ENCODE peak calls at places on chromosomes 1 and 21, in five cellular contexts. J is IMR-90, N is GM13977, S is uterus, M is Calu3. W is an unnamed sample.

GRCh38 chr21:15397258-15397657 is 332.5 kb upstream of the NRIP1 start:
- DNase-seq in J (no peak), N (no peak), S (no peak), M (no peak), W (no peak)

GRCh38 chr1:999797-1000356 is at the start of gene HES4:
- DNase-seq in J (peak), N (peak), S (peak), M (peak), W (peak)

GRCh38 chr1:30631700-30632099 is 91.7 kb downstream of the MATN1 start:
- DNase-seq in J (no peak), N (no peak), S (peak), M (no peak), W (no peak)

GRCh38 chr1:185567006-185567405 is 167.2 kb upstream of the HMCN1 start:
- DNase-seq in J (peak), N (peak), S (no peak), M (peak), W (peak)

GRCh38 chr1:15337656-15338402 is 71.9 kb upstream of the EFHD2 start:
- DNase-seq in J (peak), N (no peak), S (no peak), M (no peak), W (no peak)

GRCh38 chr1:117367769-117368059 is 465 bp downstream of the MAN1A2 start:
- DNase-seq in J (peak), N (peak), S (no peak), M (no peak), W (no peak)

GRCh38 chr1:56436338-56436695 is 143.0 kb downstream of the PLPP3 start:
- DNase-seq in J (no peak), N (no peak), S (no peak), M (no peak), W (no peak)

GRCh38 chr1:150237746-150238145 is 1.8 kb upstream of the ANP32E start:
- DNase-seq in J (no peak), N (no peak), S (no peak), M (no peak), W (no peak)

GRCh38 chr1:156259805-156260204 is 11.9 kb upstream of the PAQR6 start:
- DNase-seq in J (no peak), N (no peak), S (peak), M (no peak), W (no peak)

GRCh38 chr1:220353229-220354012 is 81.2 kb upstream of the RAB3GAP2 start:
- DNase-seq in J (no peak), N (no peak), S (no peak), M (no peak), W (no peak)

GRCh38 chr1:231927431-231927830 is 300.8 kb downstream of the DISC1 start:
- DNase-seq in J (no peak), N (no peak), S (no peak), M (no peak), W (no peak)

GRCh38 chr1:206687915-206688442 is 3.3 kb downstream of the MAPKAPK2 start:
- DNase-seq in J (peak), N (no peak), S (no peak), M (no peak), W (no peak)

GRCh38 chr1:65309317-65310077 is at the start of gene DNAJC6:
- DNase-seq in J (peak), N (peak), S (no peak), M (peak), W (peak)

GRCh38 chr1:26833432-26834405 is 7.2 kb downstream of the ZDHHC18 start:
- DNase-seq in J (no peak), N (peak), S (no peak), M (no peak), W (peak)

GRCh38 chr1:235060607-235061470 is 67.8 kb downstream of the TOMM20 start:
- DNase-seq in J (no peak), N (no peak), S (no peak), M (peak), W (no peak)

GRCh38 chr1:156148236-156148635 is 5.1 kb upstream of the SEMA4A start:
- DNase-seq in J (no peak), N (no peak), S (no peak), M (no peak), W (no peak)

GRCh38 chr21:26557106-26557505 is 16.0 kb downstream of the CYYR1 start:
- DNase-seq in J (no peak), N (no peak), S (no peak), M (no peak), W (no peak)

GRCh38 chr1:9031484-9032259 is 5.4 kb upstream of the SLC2A7 start:
- DNase-seq in J (no peak), N (no peak), S (no peak), M (no peak), W (no peak)

GRCh38 chr1:111127923-111128643 is 11.8 kb downstream of the DRAM2 start:
- DNase-seq in J (no peak), N (no peak), S (no peak), M (no peak), W (no peak)

GRCh38 chr21:44547656-44548331 is 3.5 kb downstream of the KRTAP10-2 start:
- DNase-seq in J (no peak), N (no peak), S (no peak), M (no peak), W (no peak)

GRCh38 chr1:226920446-226920894 is 19.6 kb upstream of the COQ8A start:
- DNase-seq in J (no peak), N (no peak), S (no peak), M (no peak), W (no peak)

GRCh38 chr1:23638786-23639241 is 52.8 kb upstream of the RPL11 start:
- DNase-seq in J (peak), N (no peak), S (peak), M (no peak), W (no peak)

GRCh38 chr21:43320526-43320925 is 106.4 kb downstream of the SIK1 start:
- DNase-seq in J (no peak), N (no peak), S (no peak), M (no peak), W (no peak)

GRCh38 chr1:31639543-31639942 is 5.1 kb downstream of the PEF1 start:
- DNase-seq in J (peak), N (no peak), S (no peak), M (no peak), W (no peak)

GRCh38 chr21:28148400-28149064 is 844.1 kb downstream of the LTN1 start:
- DNase-seq in J (peak), N (no peak), S (no peak), M (peak), W (no peak)

GRCh38 chr1:42420911-42421585 is 34.8 kb downstream of the ZMYND12 start:
- DNase-seq in J (peak), N (no peak), S (peak), M (no peak), W (no peak)

GRCh38 chr1:2481885-2482284 is 5.8 kb downstream of the PLCH2 start:
- DNase-seq in J (no peak), N (no peak), S (no peak), M (no peak), W (no peak)

GRCh38 chr1:19421365-19421764 is 64.0 kb downstream of the CAPZB start:
- DNase-seq in J (no peak), N (no peak), S (no peak), M (no peak), W (no peak)

GRCh38 chr1:228347181-228347580 is 59.5 kb downstream of the TRIM11 start:
- DNase-seq in J (no peak), N (no peak), S (peak), M (no peak), W (no peak)

GRCh38 chr1:245019904-245020486 is 134.8 kb upstream of the KIF26B start:
- DNase-seq in J (no peak), N (no peak), S (no peak), M (no peak), W (no peak)

GRCh38 chr1:181936768-181937581 is 124.5 kb downstream of the ZNF648 start:
- DNase-seq in J (no peak), N (peak), S (no peak), M (peak), W (peak)

GRCh38 chr1:151641229-151641628 is 29.4 kb downstream of the SNX27 start:
- DNase-seq in J (no peak), N (no peak), S (no peak), M (no peak), W (no peak)

GRCh38 chr1:91325456-91325855 is 79.2 kb downstream of the HFM1 start:
- DNase-seq in J (no peak), N (no peak), S (no peak), M (no peak), W (no peak)

GRCh38 chr1:68136187-68136586 is 85.8 kb upstream of the DIRAS3 start:
- DNase-seq in J (peak), N (no peak), S (no peak), M (no peak), W (no peak)

GRCh38 chr1:155218854-155219591 is 10.5 kb downstream of the MTX1 start:
- DNase-seq in J (peak), N (no peak), S (peak), M (no peak), W (no peak)

GRCh38 chr21:26447932-26448331 is 125.2 kb downstream of the CYYR1 start:
- DNase-seq in J (no peak), N (no peak), S (no peak), M (no peak), W (no peak)

GRCh38 chr1:45326627-45327591 is at the start of gene HPDL:
- DNase-seq in J (peak), N (peak), S (peak), M (peak), W (peak)

GRCh38 chr1:119372493-119373086 is 4.0 kb downstream of the HAO2 start:
- DNase-seq in J (no peak), N (peak), S (no peak), M (peak), W (peak)
- TF ChIP-seq CTCF in J (no peak), N (peak), S (no peak), M (no peak), W (no peak)

GRCh38 chr21:31557956-31558838 is 101.3 kb upstream of the SOD1 start:
- DNase-seq in J (no peak), N (no peak), S (no peak), M (peak), W (peak)

GRCh38 chr21:31557421-31557955 is 102.0 kb upstream of the SOD1 start:
- DNase-seq in J (no peak), N (no peak), S (no peak), M (no peak), W (no peak)

GRCh38 chr21:31560479-31560878 is 99.0 kb upstream of the SOD1 start:
- DNase-seq in J (no peak), N (no peak), S (no peak), M (no peak), W (no peak)

GRCh38 chr21:31558839-31559367 is 100.6 kb upstream of the SOD1 start:
- DNase-seq in J (peak), N (peak), S (peak), M (peak), W (peak)

DNA sequence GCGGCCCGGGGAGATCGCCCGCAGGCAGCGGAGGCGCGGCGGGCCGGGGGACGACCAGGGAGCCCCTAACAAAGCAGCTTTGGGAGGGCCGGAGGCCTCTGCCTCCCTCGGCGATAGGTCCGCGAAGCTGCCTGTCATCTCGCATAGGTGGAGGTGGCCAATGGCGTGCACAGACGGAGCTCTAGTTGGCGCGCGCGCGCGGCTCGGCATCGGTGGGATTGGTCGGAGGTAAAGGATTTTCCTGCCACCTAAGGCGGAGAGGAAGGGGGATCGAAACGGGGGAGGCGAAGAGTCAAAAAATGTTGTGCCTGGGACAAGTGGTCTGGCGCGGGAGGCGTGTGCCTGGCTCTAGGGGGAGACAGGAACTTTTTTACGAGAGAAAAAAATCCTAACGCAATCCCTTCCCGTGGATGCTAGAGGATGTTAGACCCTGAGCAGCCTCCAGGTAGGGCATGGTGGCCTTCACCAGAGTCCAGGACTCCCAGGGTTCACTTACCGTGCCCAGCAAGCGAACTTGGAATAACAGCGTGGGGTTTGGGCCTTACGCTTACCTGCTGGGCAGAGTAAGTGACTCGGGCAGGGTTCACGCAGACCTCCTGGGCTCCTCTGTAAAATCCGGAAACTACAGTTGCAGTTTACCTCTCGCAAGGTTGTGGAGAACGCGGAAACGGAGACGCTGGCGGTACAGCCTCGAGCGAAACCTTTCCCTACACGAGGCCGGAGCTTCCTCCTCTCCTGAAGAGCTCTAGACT is 99.9 kb upstream of the SOD1 start:
- DNase-seq in J (peak), N (peak), S (peak), M (peak), W (peak)
- TF ChIP-seq CTCF in J (no peak), N (no peak), S (no peak), M (no peak), W (no peak)

GRCh38 chr21:34986561-34987533 is 62.3 kb downstream of the RUNX1 start:
- DNase-seq in J (peak), N (peak), S (no peak), M (peak), W (peak)
- TF ChIP-seq CTCF in J (peak), N (no peak), S (no peak), M (no peak), W (no peak)

DNA sequence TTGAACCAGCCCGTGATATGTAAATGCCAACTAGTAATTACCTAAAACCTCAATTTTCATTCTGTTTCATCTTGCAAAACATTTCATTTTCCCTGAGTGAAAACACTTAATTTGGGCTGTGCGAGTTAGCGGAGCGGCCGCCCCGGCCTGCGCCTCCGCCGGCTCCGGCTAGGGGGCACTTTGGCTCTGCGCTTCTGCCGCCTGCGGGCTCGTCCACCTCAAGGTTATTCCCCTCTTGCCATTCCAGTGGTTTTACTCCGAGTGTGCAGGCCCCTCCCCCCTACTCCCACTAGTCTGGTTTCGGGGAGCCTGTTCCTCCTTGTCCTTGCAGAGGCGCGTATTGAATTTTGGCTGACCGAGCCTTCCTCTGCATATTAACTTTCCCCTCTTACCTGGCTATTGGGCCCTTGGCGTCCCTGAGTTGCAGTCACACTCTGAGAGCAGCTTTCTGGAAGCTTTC is 55.6 kb downstream of the PEX14 start:
- DNase-seq in J (peak), N (no peak), S (peak), M (no peak), W (no peak)
- TF ChIP-seq CTCF in J (peak), N (peak), S (peak), M (no peak), W (no peak)

W was measured in GM13976.